ENCODE peak calls at places on chromosomes 2 and 18, in eight cellular contexts. E is Panc1, G is left lung, K is left ventricle myocardium inferior, R is cardiac muscle cell, I is thoracic aorta, D is aorta, S is tibial nerve. F is an unnamed sample.

GRCh38 chr18:22210331-22210754 is 41.0 kb downstream of the GATA6 start:
- DNase-seq in E (no peak), G (no peak), K (no peak), R (peak; percentile 78), I (no peak), D (no peak), S (no peak), F (no peak)

GRCh38 chr2:70123051-70123828 is 36.0 kb downstream of the PCBP1 start:
- DNase-seq in E (no peak), G (no peak), K (peak; percentile 59), R (peak; percentile 84), I (no peak), D (peak; percentile 77), S (peak; percentile 55), F (peak; percentile 79)

GRCh38 chr2:28134262-28134812 is 243.8 kb downstream of the BABAM2 start:
- DNase-seq in E (no peak), G (no peak), K (no peak), R (peak; percentile 19), I (no peak), D (no peak), S (no peak), F (peak; percentile 49)

GRCh38 chr2:98543214-98543613 is 65.1 kb downstream of the COA5 start:
- DNase-seq in E (no peak), G (no peak), K (no peak), R (no peak), I (no peak), D (no peak), S (no peak), F (no peak)

GRCh38 chr2:108217211-108217610 is 22.6 kb upstream of the SULT1C3 start:
- DNase-seq in E (no peak), G (no peak), K (no peak), R (peak; percentile 4), I (no peak), D (no peak), S (no peak), F (no peak)

GRCh38 chr2:47315490-47315889 is 87.5 kb upstream of the MSH2 start:
- DNase-seq in E (no peak), G (no peak), K (no peak), R (no peak), I (no peak), D (no peak), S (no peak), F (no peak)

GRCh38 chr2:65364986-65365733 is 67.2 kb downstream of the SPRED2 start:
- DNase-seq in E (no peak), G (no peak), K (no peak), R (no peak), I (no peak), D (no peak), S (no peak), F (no peak)

GRCh38 chr2:97360202-97360601 is 229.5 kb downstream of the ANKRD36B start:
- DNase-seq in E (no peak), G (peak; percentile 18), K (no peak), R (no peak), I (no peak), D (no peak), S (no peak), F (no peak)

GRCh38 chr2:190408538-190409271 is 550 bp downstream of the MFSD6 start:
- DNase-seq in E (no peak), G (peak; percentile 91), K (peak; percentile 28), R (no peak), I (no peak), D (peak; percentile 65), S (no peak), F (peak; percentile 31)

GRCh38 chr2:201697899-201698298 is 545 bp downstream of the MPP4 start:
- DNase-seq in E (no peak), G (no peak), K (no peak), R (peak; percentile 70), I (no peak), D (no peak), S (no peak), F (no peak)

GRCh38 chr2:21676056-21676455 is 552.3 kb downstream of the TDRD15 start:
- DNase-seq in E (no peak), G (no peak), K (no peak), R (no peak), I (no peak), D (no peak), S (no peak), F (no peak)

DNA sequence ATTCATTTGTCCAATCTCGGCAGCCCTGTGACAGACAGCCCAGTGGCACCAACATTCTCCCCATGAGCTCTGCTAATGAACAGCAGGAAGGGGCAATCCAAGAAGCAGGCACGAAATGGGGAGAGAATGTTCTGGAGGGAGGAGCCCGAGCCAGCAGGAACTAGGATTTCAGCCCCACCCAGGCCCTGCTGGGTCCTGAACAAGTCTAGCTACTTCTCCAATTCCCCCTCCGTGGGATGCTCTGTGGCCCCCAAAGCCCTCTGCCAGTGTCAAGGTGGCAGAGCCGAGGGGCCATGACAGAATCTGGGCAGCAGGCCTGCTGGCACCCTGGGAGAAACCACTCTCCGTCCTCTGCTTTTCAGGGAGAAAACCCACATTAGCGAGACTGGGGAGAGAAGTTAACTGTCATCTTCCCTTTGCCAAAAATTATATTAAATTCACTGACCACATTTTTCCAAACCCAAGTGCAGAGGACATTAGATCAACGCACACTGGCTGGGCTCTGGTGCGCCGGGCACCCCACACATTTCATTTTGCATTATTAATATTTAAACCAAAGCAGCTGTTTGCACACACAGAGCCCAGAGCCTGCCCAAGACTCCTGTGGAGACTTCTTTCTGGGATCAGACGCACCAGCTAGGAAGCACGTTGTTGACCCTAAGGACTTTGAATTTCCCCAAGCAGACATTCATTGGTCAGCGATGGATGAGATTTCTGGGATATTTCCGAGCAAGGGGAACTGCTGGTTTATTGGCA is 80.2 kb upstream of the PKDCC start:
- DNase-seq in E (no peak), G (no peak), K (peak; percentile 40), R (peak; percentile 58), I (no peak), D (peak; percentile 84), S (no peak), F (peak; percentile 55)
- H3K27ac ChIP-seq in E (no peak overlapping the region), G (no peak overlapping the region), K (peak overlapping the region; percentile 85), R (no peak overlapping the region), I (peak overlapping the region; percentile 93), D (peak overlapping the region; percentile 93), S (peak overlapping the region; percentile 67), F (peak overlapping the region; percentile 84)

GRCh38 chr2:105598404-105598803 is 146.3 kb upstream of the NCK2 start:
- DNase-seq in E (no peak), G (no peak), K (no peak), R (no peak), I (no peak), D (no peak), S (no peak), F (no peak)
- H3K27ac ChIP-seq in E (no peak overlapping the region), G (no peak overlapping the region), K (no peak overlapping the region), R (no peak overlapping the region), I (no peak overlapping the region), D (no peak overlapping the region), S (no peak overlapping the region), F (no peak overlapping the region)

GRCh38 chr18:23626451-23627279 is 36.0 kb downstream of the ANKRD29 start:
- DNase-seq in E (peak; percentile 48), G (no peak), K (no peak), R (peak; percentile 27), I (no peak), D (no peak), S (no peak), F (no peak)
- H3K27ac ChIP-seq in E (no peak overlapping the region), G (no peak overlapping the region), K (peak overlapping the region; percentile 2), R (no peak overlapping the region), I (no peak overlapping the region), D (no peak overlapping the region), S (no peak overlapping the region), F (peak overlapping the region; percentile 32)

GRCh38 chr2:181743723-181744031 is 63.4 kb upstream of the NEUROD1 start:
- DNase-seq in E (no peak), G (no peak), K (no peak), R (no peak), I (no peak), D (no peak), S (no peak), F (no peak)

GRCh38 chr2:181745796-181746540 is 65.7 kb upstream of the NEUROD1 start:
- DNase-seq in E (no peak), G (no peak), K (no peak), R (no peak), I (no peak), D (no peak), S (no peak), F (no peak)

GRCh38 chr2:181742908-181743722 is 62.8 kb upstream of the NEUROD1 start:
- DNase-seq in E (peak; percentile 47), G (no peak), K (no peak), R (peak; percentile 76), I (no peak), D (no peak), S (no peak), F (peak; percentile 24)

GRCh38 chr2:181741756-181742155 is 61.4 kb upstream of the NEUROD1 start:
- DNase-seq in E (no peak), G (no peak), K (no peak), R (no peak), I (no peak), D (no peak), S (no peak), F (no peak)

GRCh38 chr2:181742361-181742760 is 62.0 kb upstream of the NEUROD1 start:
- DNase-seq in E (no peak), G (no peak), K (no peak), R (no peak), I (no peak), D (no peak), S (no peak), F (no peak)
- H3K27ac ChIP-seq in E (peak overlapping the region; percentile 84), G (no peak overlapping the region), K (no peak overlapping the region), R (no peak overlapping the region), I (no peak overlapping the region), D (no peak overlapping the region), S (no peak overlapping the region), F (no peak overlapping the region)

GRCh38 chr18:9810216-9810804 is 75.5 kb upstream of the TXNDC2 start:
- DNase-seq in E (no peak), G (no peak), K (no peak), R (no peak), I (no peak), D (no peak), S (no peak), F (no peak)

GRCh38 chr18:9808530-9809241 is 77.1 kb upstream of the TXNDC2 start:
- DNase-seq in E (no peak), G (no peak), K (peak; percentile 51), R (peak; percentile 46), I (no peak), D (no peak), S (no peak), F (peak; percentile 37)

GRCh38 chr18:9811978-9812377 is 73.8 kb upstream of the TXNDC2 start:
- DNase-seq in E (no peak), G (no peak), K (no peak), R (no peak), I (no peak), D (no peak), S (no peak), F (no peak)

GRCh38 chr18:9809686-9810085 is 76.1 kb upstream of the TXNDC2 start:
- DNase-seq in E (no peak), G (no peak), K (no peak), R (no peak), I (no peak), D (no peak), S (no peak), F (no peak)

GRCh38 chr18:9810994-9811393 is 74.8 kb upstream of the TXNDC2 start:
- DNase-seq in E (no peak), G (no peak), K (no peak), R (no peak), I (no peak), D (no peak), S (no peak), F (no peak)
- H3K27ac ChIP-seq in E (peak overlapping the region; percentile 74), G (no peak overlapping the region), K (peak overlapping the region; percentile 78), R (no peak overlapping the region), I (peak overlapping the region; percentile 79), D (no peak overlapping the region), S (peak overlapping the region; percentile 29), F (no peak overlapping the region)

GRCh38 chr2:84494070-84494469 is 22.2 kb upstream of the DNAH6 start:
- DNase-seq in E (no peak), G (no peak), K (no peak), R (peak; percentile 6), I (no peak), D (no peak), S (no peak), F (no peak)
- H3K27ac ChIP-seq in E (no peak overlapping the region), G (no peak overlapping the region), K (no peak overlapping the region), R (no peak overlapping the region), I (no peak overlapping the region), D (no peak overlapping the region), S (no peak overlapping the region), F (no peak overlapping the region)

F was measured in uterus.